ENCODE peak calls at places on chromosomes 11 and 22, in seven cellular contexts. A is HEK293T, J is AG08395, H is ovary, O is globus pallidus, B is myocyte, T is Peyer's patch. Y is an unnamed sample.

GRCh38 chr22:39808087-39808486 is 85.5 kb downstream of the ENTHD1 start:
- DNase-seq in A (peak; percentile 57), J (no peak), H (no peak), O (peak; percentile 0), B (no peak), T (peak; percentile 63), Y (peak; percentile 47)

GRCh38 chr11:113876798-113877672 is 1.7 kb upstream of the USP28 start:
- DNase-seq in A (no peak), J (no peak), H (no peak), O (no peak), B (no peak), T (no peak), Y (no peak)

GRCh38 chr11:131692961-131693360 is 322.5 kb downstream of the NTM start:
- DNase-seq in A (no peak), J (no peak), H (no peak), O (no peak), B (no peak), T (no peak), Y (peak; percentile 18)

GRCh38 chr11:119377961-119378667 is 3.4 kb downstream of the USP2 start:
- DNase-seq in A (no peak), J (no peak), H (peak; percentile 19), O (no peak), B (no peak), T (no peak), Y (no peak)

GRCh38 chr22:39526736-39527171 is 5.8 kb downstream of the RPS19BP1 start:
- DNase-seq in A (no peak), J (no peak), H (no peak), O (no peak), B (no peak), T (no peak), Y (no peak)

GRCh38 chr11:61587541-61587941 is 6.7 kb upstream of the SYT7 start:
- DNase-seq in A (no peak), J (peak; percentile 68), H (peak; percentile 41), O (no peak), B (peak; percentile 65), T (peak; percentile 53), Y (peak; percentile 44)

GRCh38 chr22:31973739-31974138 is 29.4 kb downstream of the YWHAH start:
- DNase-seq in A (no peak), J (no peak), H (no peak), O (no peak), B (no peak), T (peak; percentile 90), Y (no peak)

GRCh38 chr22:24875862-24876506 is 70.0 kb downstream of the SGSM1 start:
- DNase-seq in A (peak; percentile 50), J (no peak), H (peak; percentile 28), O (no peak), B (peak; percentile 47), T (no peak), Y (no peak)

GRCh38 chr11:44671234-44671633 is 55.5 kb upstream of the TSPAN18 start:
- DNase-seq in A (no peak), J (no peak), H (no peak), O (no peak), B (no peak), T (no peak), Y (no peak)

GRCh38 chr11:61899146-61899841 is 7.9 kb upstream of the FADS3 start:
- DNase-seq in A (peak; percentile 95), J (peak; percentile 89), H (peak; percentile 85), O (peak; percentile 62), B (peak; percentile 72), T (peak; percentile 95), Y (peak; percentile 42)

GRCh38 chr11:107102692-107103463 is 84.6 kb upstream of the GUCY1A2 start:
- DNase-seq in A (no peak), J (no peak), H (no peak), O (no peak), B (no peak), T (no peak), Y (peak; percentile 7)

GRCh38 chr11:59178401-59178800 is 6.5 kb downstream of the DTX4 start:
- DNase-seq in A (no peak), J (no peak), H (no peak), O (no peak), B (no peak), T (no peak), Y (no peak)

GRCh38 chr22:22666307-22667091 is 22.1 kb downstream of the GGTLC2 start:
- DNase-seq in A (peak; percentile 52), J (no peak), H (no peak), O (no peak), B (peak; percentile 53), T (peak; percentile 73), Y (no peak)

GRCh38 chr22:44361391-44362126 is 48.8 kb upstream of the SHISAL1 start:
- DNase-seq in A (no peak), J (no peak), H (peak; percentile 31), O (no peak), B (no peak), T (no peak), Y (no peak)

GRCh38 chr22:29245626-29246385 is 22.0 kb downstream of the RHBDD3 start:
- DNase-seq in A (peak; percentile 93), J (peak; percentile 86), H (peak; percentile 76), O (no peak), B (peak; percentile 73), T (peak; percentile 90), Y (peak; percentile 75)

GRCh38 chr11:1382831-1383607 is 6.7 kb upstream of the BRSK2 start:
- DNase-seq in A (peak; percentile 66), J (peak; percentile 78), H (peak; percentile 74), O (peak; percentile 75), B (peak; percentile 57), T (peak; percentile 95), Y (peak; percentile 65)

GRCh38 chr11:105935791-105936190 is 86.2 kb downstream of the MSANTD4 start:
- DNase-seq in A (no peak), J (no peak), H (no peak), O (peak; percentile 78), B (peak; percentile 33), T (no peak), Y (no peak)

GRCh38 chr11:370087-370941 is 1.0 kb downstream of the B4GALNT4 start:
- DNase-seq in A (no peak), J (no peak), H (no peak), O (no peak), B (no peak), T (no peak), Y (no peak)

GRCh38 chr11:5736396-5736795 is at the start of gene OR56B1:
- DNase-seq in A (no peak), J (no peak), H (no peak), O (no peak), B (no peak), T (no peak), Y (no peak)

GRCh38 chr11:73729594-73730206 is 31.2 kb downstream of the RAB6A start:
- DNase-seq in A (peak; percentile 45), J (no peak), H (no peak), O (peak; percentile 56), B (peak; percentile 45), T (no peak), Y (no peak)

GRCh38 chr11:45252134-45252856 is 33.8 kb downstream of the SYT13 start:
- DNase-seq in A (peak; percentile 86), J (peak; percentile 84), H (no peak), O (no peak), B (peak; percentile 82), T (peak; percentile 88), Y (no peak)

GRCh38 chr11:121489823-121490222 is 37.1 kb upstream of the SORL1-AS1 start:
- DNase-seq in A (no peak), J (no peak), H (no peak), O (no peak), B (peak; percentile 18), T (no peak), Y (no peak)

GRCh38 chr11:126949066-126949945 is 51.3 kb downstream of the KIRREL3 start:
- DNase-seq in A (no peak), J (peak; percentile 61), H (no peak), O (no peak), B (peak; percentile 89), T (no peak), Y (peak; percentile 71)

GRCh38 chr22:35330258-35330861 is 30.7 kb downstream of the TOM1 start:
- DNase-seq in A (no peak), J (peak; percentile 92), H (peak; percentile 84), O (no peak), B (peak; percentile 56), T (peak; percentile 89), Y (no peak)

GRCh38 chr11:33945481-33946268 is 53.8 kb upstream of the LMO2 start:
- DNase-seq in A (no peak), J (no peak), H (no peak), O (no peak), B (no peak), T (no peak), Y (no peak)

GRCh38 chr11:64156235-64157011 is 9.5 kb downstream of the MACROD1 start:
- DNase-seq in A (no peak), J (no peak), H (no peak), O (peak; percentile 75), B (peak; percentile 95), T (no peak), Y (peak; percentile 82)

GRCh38 chr11:15624701-15625100 is 510.0 kb downstream of the INSC start:
- DNase-seq in A (no peak), J (no peak), H (no peak), O (no peak), B (no peak), T (peak; percentile 54), Y (no peak)

GRCh38 chr11:60563553-60564235 is 48.5 kb downstream of the MS4A13 start:
- DNase-seq in A (no peak), J (no peak), H (no peak), O (no peak), B (peak; percentile 4), T (no peak), Y (no peak)

GRCh38 chr11:8267831-8268529 is 4.3 kb upstream of the LMO1 start:
- DNase-seq in A (no peak), J (no peak), H (peak; percentile 12), O (no peak), B (no peak), T (peak; percentile 45), Y (no peak)

GRCh38 chr11:107851704-107852315 is 6.8 kb downstream of the SLC35F2 start:
- DNase-seq in A (no peak), J (no peak), H (no peak), O (no peak), B (no peak), T (peak; percentile 54), Y (no peak)

GRCh38 chr11:115672999-115673411 is 168.8 kb upstream of the CADM1 start:
- DNase-seq in A (no peak), J (peak; percentile 90), H (no peak), O (peak; percentile 52), B (peak; percentile 17), T (no peak), Y (peak; percentile 61)

GRCh38 chr11:67265633-67266423 is 445 bp upstream of the GRK2 start:
- DNase-seq in A (peak; percentile 88), J (peak; percentile 89), H (peak; percentile 82), O (peak; percentile 64), B (peak; percentile 64), T (peak; percentile 88), Y (peak; percentile 62)

GRCh38 chr22:46575915-46576555 is 38.6 kb upstream of the CELSR1 start:
- DNase-seq in A (no peak), J (no peak), H (no peak), O (no peak), B (no peak), T (peak; percentile 79), Y (no peak)

GRCh38 chr11:115695677-115696451 is 191.6 kb upstream of the CADM1 start:
- DNase-seq in A (no peak), J (no peak), H (no peak), O (no peak), B (no peak), T (no peak), Y (no peak)

GRCh38 chr22:40401532-40401931 is 31.1 kb downstream of the SGSM3 start:
- DNase-seq in A (no peak), J (no peak), H (no peak), O (no peak), B (no peak), T (peak; percentile 56), Y (no peak)

GRCh38 chr11:61082931-61083531 is 19.3 kb upstream of the CD5 start:
- DNase-seq in A (no peak), J (no peak), H (no peak), O (no peak), B (no peak), T (peak; percentile 36), Y (no peak)

Y was measured in G401.